ENCODE peak calls at places on chromosomes 12 and 14, in five cellular contexts. One of them, this sample, is unnamed.

GRCh38 chr12:24822121-24822899 is 126.6 kb downstream of the BCAT1 start:
- DNase-seq in MM.1S: no peak
- DNase-seq in stimulated activated CD4-positive, alpha-beta T cell treated with anti-CD3 and anti-CD28 coated beads, TNF-alpha, amount 100 ng/mL, for 1 hour: no peak
- DNase-seq in EL: peak; percentile 81
- DNase-seq in activated naive CD8-positive, alpha-beta T cell treated with anti-CD3 and anti-CD28 coated beads, Interleukin-2, amount 50 U/mL, for 24 hours: no peak
- DNase-seq in this sample: no peak

GRCh38 chr12:51077930-51078329 is 5.5 kb downstream of the CSRNP2 start:
- DNase-seq in MM.1S: no peak
- DNase-seq in EL: no peak
- DNase-seq in activated naive CD8-positive, alpha-beta T cell treated with anti-CD3 and anti-CD28 coated beads, Interleukin-2, amount 50 U/mL, for 24 hours: no peak
- DNase-seq in stimulated activated CD4-positive, alpha-beta T cell treated with anti-CD3 and anti-CD28 coated beads, TNF-alpha, amount 100 ng/mL, for 1 hour: no peak
- DNase-seq in this sample: no peak

GRCh38 chr12:110501378-110501721 is 561 bp downstream of the VPS29 start:
- DNase-seq in MM.1S: peak; percentile 10
- DNase-seq in EL: peak; percentile 71
- DNase-seq in stimulated activated CD4-positive, alpha-beta T cell treated with anti-CD3 and anti-CD28 coated beads, TNF-alpha, amount 100 ng/mL, for 1 hour: no peak
- DNase-seq in activated naive CD8-positive, alpha-beta T cell treated with anti-CD3 and anti-CD28 coated beads, Interleukin-2, amount 50 U/mL, for 24 hours: no peak
- DNase-seq in this sample: no peak

GRCh38 chr12:57152408-57153038 is 5.1 kb upstream of the LRP1-AS start:
- DNase-seq in MM.1S: no peak
- DNase-seq in activated naive CD8-positive, alpha-beta T cell treated with anti-CD3 and anti-CD28 coated beads, Interleukin-2, amount 50 U/mL, for 24 hours: no peak
- DNase-seq in EL: peak; percentile 44
- DNase-seq in stimulated activated CD4-positive, alpha-beta T cell treated with anti-CD3 and anti-CD28 coated beads, TNF-alpha, amount 100 ng/mL, for 1 hour: no peak
- DNase-seq in this sample: no peak

GRCh38 chr14:69084023-69084422 is 68.9 kb downstream of the DCAF5 start:
- DNase-seq in activated naive CD8-positive, alpha-beta T cell treated with anti-CD3 and anti-CD28 coated beads, Interleukin-2, amount 50 U/mL, for 24 hours: no peak
- DNase-seq in MM.1S: no peak
- DNase-seq in stimulated activated CD4-positive, alpha-beta T cell treated with anti-CD3 and anti-CD28 coated beads, TNF-alpha, amount 100 ng/mL, for 1 hour: no peak
- DNase-seq in EL: no peak
- DNase-seq in this sample: no peak

GRCh38 chr12:124184456-124184855 is 110.4 kb upstream of the RFLNA start:
- DNase-seq in activated naive CD8-positive, alpha-beta T cell treated with anti-CD3 and anti-CD28 coated beads, Interleukin-2, amount 50 U/mL, for 24 hours: no peak
- DNase-seq in stimulated activated CD4-positive, alpha-beta T cell treated with anti-CD3 and anti-CD28 coated beads, TNF-alpha, amount 100 ng/mL, for 1 hour: no peak
- DNase-seq in EL: no peak
- DNase-seq in MM.1S: no peak
- DNase-seq in this sample: no peak

GRCh38 chr14:37591311-37591940 is 3.6 kb downstream of the FOXA1 start:
- DNase-seq in MM.1S: no peak
- DNase-seq in EL: no peak
- DNase-seq in activated naive CD8-positive, alpha-beta T cell treated with anti-CD3 and anti-CD28 coated beads, Interleukin-2, amount 50 U/mL, for 24 hours: no peak
- DNase-seq in stimulated activated CD4-positive, alpha-beta T cell treated with anti-CD3 and anti-CD28 coated beads, TNF-alpha, amount 100 ng/mL, for 1 hour: no peak
- DNase-seq in this sample: no peak

GRCh38 chr14:85535916-85536834 is 6.2 kb downstream of the FLRT2 start:
- DNase-seq in activated naive CD8-positive, alpha-beta T cell treated with anti-CD3 and anti-CD28 coated beads, Interleukin-2, amount 50 U/mL, for 24 hours: no peak
- DNase-seq in EL: peak; percentile 68
- DNase-seq in stimulated activated CD4-positive, alpha-beta T cell treated with anti-CD3 and anti-CD28 coated beads, TNF-alpha, amount 100 ng/mL, for 1 hour: no peak
- DNase-seq in MM.1S: no peak
- DNase-seq in this sample: no peak

GRCh38 chr12:130768120-130768519 is 52.0 kb upstream of the RIMBP2 start:
- DNase-seq in stimulated activated CD4-positive, alpha-beta T cell treated with anti-CD3 and anti-CD28 coated beads, TNF-alpha, amount 100 ng/mL, for 1 hour: no peak
- DNase-seq in activated naive CD8-positive, alpha-beta T cell treated with anti-CD3 and anti-CD28 coated beads, Interleukin-2, amount 50 U/mL, for 24 hours: no peak
- DNase-seq in EL: no peak
- DNase-seq in MM.1S: no peak
- DNase-seq in this sample: no peak

GRCh38 chr12:107448198-107448597 is 237.4 kb upstream of the PWP1 start:
- DNase-seq in EL: peak; percentile 10
- DNase-seq in activated naive CD8-positive, alpha-beta T cell treated with anti-CD3 and anti-CD28 coated beads, Interleukin-2, amount 50 U/mL, for 24 hours: no peak
- DNase-seq in MM.1S: no peak
- DNase-seq in stimulated activated CD4-positive, alpha-beta T cell treated with anti-CD3 and anti-CD28 coated beads, TNF-alpha, amount 100 ng/mL, for 1 hour: no peak
- DNase-seq in this sample: no peak

GRCh38 chr12:89225808-89226368 is 126.4 kb downstream of the DUSP6 start:
- DNase-seq in MM.1S: no peak
- DNase-seq in stimulated activated CD4-positive, alpha-beta T cell treated with anti-CD3 and anti-CD28 coated beads, TNF-alpha, amount 100 ng/mL, for 1 hour: no peak
- DNase-seq in activated naive CD8-positive, alpha-beta T cell treated with anti-CD3 and anti-CD28 coated beads, Interleukin-2, amount 50 U/mL, for 24 hours: peak; percentile 18
- DNase-seq in EL: peak; percentile 87
- DNase-seq in this sample: no peak

GRCh38 chr12:127006972-127007371 is 1260.0 kb upstream of the TMEM132C start:
- DNase-seq in activated naive CD8-positive, alpha-beta T cell treated with anti-CD3 and anti-CD28 coated beads, Interleukin-2, amount 50 U/mL, for 24 hours: no peak
- DNase-seq in stimulated activated CD4-positive, alpha-beta T cell treated with anti-CD3 and anti-CD28 coated beads, TNF-alpha, amount 100 ng/mL, for 1 hour: no peak
- DNase-seq in EL: no peak
- DNase-seq in MM.1S: no peak
- DNase-seq in this sample: no peak

GRCh38 chr12:107359382-107359781 is 266.0 kb upstream of the CRY1 start:
- DNase-seq in MM.1S: no peak
- DNase-seq in stimulated activated CD4-positive, alpha-beta T cell treated with anti-CD3 and anti-CD28 coated beads, TNF-alpha, amount 100 ng/mL, for 1 hour: no peak
- DNase-seq in EL: peak; percentile 82
- DNase-seq in activated naive CD8-positive, alpha-beta T cell treated with anti-CD3 and anti-CD28 coated beads, Interleukin-2, amount 50 U/mL, for 24 hours: no peak
- DNase-seq in this sample: no peak

GRCh38 chr12:52992699-52993557 is 13.3 kb upstream of the EIF4B start:
- DNase-seq in stimulated activated CD4-positive, alpha-beta T cell treated with anti-CD3 and anti-CD28 coated beads, TNF-alpha, amount 100 ng/mL, for 1 hour: no peak
- DNase-seq in MM.1S: no peak
- DNase-seq in activated naive CD8-positive, alpha-beta T cell treated with anti-CD3 and anti-CD28 coated beads, Interleukin-2, amount 50 U/mL, for 24 hours: no peak
- DNase-seq in EL: peak; percentile 71
- DNase-seq in this sample: no peak

GRCh38 chr14:77186911-77187648 is 5.5 kb downstream of the TMEM63C start:
- DNase-seq in activated naive CD8-positive, alpha-beta T cell treated with anti-CD3 and anti-CD28 coated beads, Interleukin-2, amount 50 U/mL, for 24 hours: no peak
- DNase-seq in MM.1S: no peak
- DNase-seq in stimulated activated CD4-positive, alpha-beta T cell treated with anti-CD3 and anti-CD28 coated beads, TNF-alpha, amount 100 ng/mL, for 1 hour: no peak
- DNase-seq in EL: peak; percentile 16
- DNase-seq in this sample: no peak

GRCh38 chr12:124518051-124518932 is 49.1 kb downstream of the NCOR2 start:
- DNase-seq in stimulated activated CD4-positive, alpha-beta T cell treated with anti-CD3 and anti-CD28 coated beads, TNF-alpha, amount 100 ng/mL, for 1 hour: no peak
- DNase-seq in MM.1S: no peak
- DNase-seq in activated naive CD8-positive, alpha-beta T cell treated with anti-CD3 and anti-CD28 coated beads, Interleukin-2, amount 50 U/mL, for 24 hours: no peak
- DNase-seq in EL: peak; percentile 98
- DNase-seq in this sample: no peak

GRCh38 chr12:91023326-91024004 is 18.7 kb upstream of the EPYC start:
- DNase-seq in EL: peak; percentile 72
- DNase-seq in stimulated activated CD4-positive, alpha-beta T cell treated with anti-CD3 and anti-CD28 coated beads, TNF-alpha, amount 100 ng/mL, for 1 hour: no peak
- DNase-seq in activated naive CD8-positive, alpha-beta T cell treated with anti-CD3 and anti-CD28 coated beads, Interleukin-2, amount 50 U/mL, for 24 hours: no peak
- DNase-seq in MM.1S: peak; percentile 74
- DNase-seq in this sample: no peak

GRCh38 chr14:74510211-74510931 is 16.8 kb downstream of the ISCA2 start:
- DNase-seq in EL: peak; percentile 39
- DNase-seq in activated naive CD8-positive, alpha-beta T cell treated with anti-CD3 and anti-CD28 coated beads, Interleukin-2, amount 50 U/mL, for 24 hours: no peak
- DNase-seq in stimulated activated CD4-positive, alpha-beta T cell treated with anti-CD3 and anti-CD28 coated beads, TNF-alpha, amount 100 ng/mL, for 1 hour: no peak
- DNase-seq in MM.1S: no peak
- DNase-seq in this sample: no peak

GRCh38 chr12:98595152-98595988 is 1.9 kb downstream of the SLC25A3 start:
- DNase-seq in stimulated activated CD4-positive, alpha-beta T cell treated with anti-CD3 and anti-CD28 coated beads, TNF-alpha, amount 100 ng/mL, for 1 hour: no peak
- DNase-seq in activated naive CD8-positive, alpha-beta T cell treated with anti-CD3 and anti-CD28 coated beads, Interleukin-2, amount 50 U/mL, for 24 hours: no peak
- DNase-seq in MM.1S: no peak
- DNase-seq in EL: peak; percentile 84
- DNase-seq in this sample: peak; percentile 33